ENCODE peak calls at places on chromosome 17, in ten cellular contexts. M is stomach, Q is activated B cell treated with CpG ODN at 0.5 μM for 24 hours, K is Calu3, T is lower lobe of right lung, G is endothelial cell of umbilical vein, Z is body of pancreas, D is MCF 10A, H is astrocyte of the spinal cord, A is neural crest cell. W is an unnamed sample.
A peak's percentile ranks its signal among the peaks of the same experiment; 100 is the strongest.

GRCh38 chr17:40179923-40180659 is 2.8 kb downstream of the RAPGEFL1 start:
- DNase-seq in M (no peak), Q (no peak), K (peak; percentile 79), T (no peak), G (no peak), Z (no peak), D (peak; percentile 78), H (peak; percentile 75), A (no peak), W (peak; percentile 44)

GRCh38 chr17:34758747-34759146 is 179.4 kb downstream of the TMEM132E start:
- DNase-seq in M (no peak), Q (no peak), K (no peak), T (no peak), G (no peak), Z (no peak), D (no peak), H (no peak), A (no peak), W (no peak)

GRCh38 chr17:13228711-13229110 is 210.9 kb upstream of the ELAC2 start:
- DNase-seq in M (no peak), Q (no peak), K (no peak), T (no peak), G (no peak), Z (no peak), D (no peak), H (no peak), A (no peak), W (no peak)

GRCh38 chr17:57898487-57899311 is 48.9 kb upstream of the MRPS23 start:
- DNase-seq in M (peak; percentile 72), Q (no peak), K (no peak), T (peak; percentile 84), G (no peak), Z (peak; percentile 45), D (no peak), H (peak; percentile 71), A (peak; percentile 57), W (peak; percentile 55)

GRCh38 chr17:73955616-73956015 is 247.9 kb upstream of the RPL38 start:
- DNase-seq in M (peak; percentile 8), Q (no peak), K (no peak), T (no peak), G (no peak), Z (no peak), D (no peak), H (no peak), A (no peak), W (no peak)

GRCh38 chr17:77092025-77092424 is 48.7 kb upstream of the SEC14L1 start:
- DNase-seq in M (no peak), Q (no peak), K (no peak), T (no peak), G (no peak), Z (no peak), D (no peak), H (no peak), A (no peak), W (no peak)

GRCh38 chr17:51598824-51599223 is 338.5 kb downstream of the UTP18 start:
- DNase-seq in M (no peak), Q (no peak), K (no peak), T (no peak), G (no peak), Z (no peak), D (no peak), H (no peak), A (no peak), W (no peak)

GRCh38 chr17:50114849-50115357 is 15.1 kb downstream of the SAMD14 start:
- DNase-seq in M (peak; percentile 45), Q (no peak), K (peak; percentile 55), T (no peak), G (peak; percentile 68), Z (no peak), D (peak; percentile 68), H (peak; percentile 70), A (peak; percentile 36), W (peak; percentile 53)

GRCh38 chr17:18070861-18071340 is 16.8 kb upstream of the DRG2 start:
- DNase-seq in M (no peak), Q (no peak), K (no peak), T (no peak), G (peak; percentile 8), Z (no peak), D (no peak), H (peak; percentile 62), A (no peak), W (peak; percentile 30)

GRCh38 chr17:28466521-28467048 is 6.9 kb upstream of the SLC13A2 start:
- DNase-seq in M (no peak), Q (no peak), K (no peak), T (no peak), G (no peak), Z (no peak), D (no peak), H (no peak), A (no peak), W (no peak)

GRCh38 chr17:48307814-48308411 is 122.1 kb downstream of the SKAP1 start:
- DNase-seq in M (peak; percentile 54), Q (peak; percentile 20), K (peak; percentile 79), T (peak; percentile 50), G (peak; percentile 59), Z (peak; percentile 57), D (peak; percentile 58), H (peak; percentile 73), A (peak; percentile 43), W (peak; percentile 49)

GRCh38 chr17:37234106-37234505 is 141.7 kb upstream of the C17orf78 start:
- DNase-seq in M (no peak), Q (no peak), K (no peak), T (no peak), G (no peak), Z (no peak), D (no peak), H (peak; percentile 9), A (no peak), W (no peak)

GRCh38 chr17:37240381-37240780 is 135.4 kb upstream of the C17orf78 start:
- DNase-seq in M (no peak), Q (no peak), K (no peak), T (no peak), G (no peak), Z (no peak), D (no peak), H (no peak), A (no peak), W (no peak)

GRCh38 chr17:37239690-37240344 is 136.0 kb upstream of the C17orf78 start:
- DNase-seq in M (no peak), Q (no peak), K (no peak), T (no peak), G (peak; percentile 62), Z (no peak), D (peak; percentile 46), H (peak; percentile 50), A (no peak), W (peak; percentile 15)
- TF ChIP-seq CTCF in M (peak; percentile 40), Q (no peak), K (peak; percentile 94), T (peak; percentile 56), G (peak; percentile 52), Z (peak; percentile 51), D (peak; percentile 55), H (peak; percentile 71), A (peak; percentile 78), W (peak; percentile 88)

GRCh38 chr17:59561042-59561441 is 4.4 kb upstream of the DHX40 start:
- DNase-seq in M (no peak), Q (no peak), K (peak; percentile 6), T (no peak), G (peak; percentile 16), Z (no peak), D (peak; percentile 35), H (no peak), A (no peak), W (peak; percentile 23)
- TF ChIP-seq CTCF in M (no peak), Q (no peak), K (no peak), T (peak; percentile 29), G (peak; percentile 34), Z (no peak), D (peak; percentile 26), H (peak; percentile 38), A (peak; percentile 33), W (peak; percentile 67)

GRCh38 chr17:81097134-81097942 is 62.4 kb downstream of the BAIAP2 start:
- DNase-seq in M (peak; percentile 74), Q (no peak), K (peak; percentile 83), T (peak; percentile 86), G (peak; percentile 79), Z (peak; percentile 48), D (peak; percentile 77), H (peak; percentile 90), A (peak; percentile 77), W (peak; percentile 61)
- TF ChIP-seq CTCF in M (peak; percentile 58), Q (no peak), K (peak; percentile 83), T (peak; percentile 63), G (peak; percentile 88), Z (peak; percentile 35), D (peak; percentile 53), H (peak; percentile 76), A (peak; percentile 70), W (peak; percentile 88)

GRCh38 chr17:7932949-7933348 is 943 bp downstream of the CNTROB start:
- DNase-seq in M (peak; percentile 45), Q (peak; percentile 23), K (peak; percentile 22), T (peak; percentile 67), G (peak; percentile 52), Z (no peak), D (peak; percentile 53), H (peak; percentile 65), A (peak; percentile 30), W (peak; percentile 80)
- TF ChIP-seq CTCF in M (no peak), Q (no peak), K (no peak), T (peak; percentile 13), G (peak; percentile 29), Z (peak; percentile 10), D (peak; percentile 9), H (peak; percentile 37), A (peak; percentile 27), W (peak; percentile 56)

W was measured in HFFc6.